ENCODE peak calls at places on chromosome 4, in four cellular contexts. One of them, this sample, is unnamed.

GRCh38 chr4:46844325-46844917 is 64.6 kb downstream of the COX7B2 start:
- DNase-seq in gastrocnemius medialis: no peak
- DNase-seq in uterus: no peak
- DNase-seq in mammary epithelial cell: peak; percentile 7
- DNase-seq in this sample: no peak

GRCh38 chr4:24775750-24776149 is 19.6 kb upstream of the SOD3 start:
- DNase-seq in gastrocnemius medialis: no peak
- DNase-seq in mammary epithelial cell: no peak
- DNase-seq in uterus: no peak
- DNase-seq in this sample: no peak

GRCh38 chr4:148053298-148054003 is 321.6 kb downstream of the ARHGAP10 start:
- DNase-seq in uterus: no peak
- DNase-seq in mammary epithelial cell: no peak
- DNase-seq in gastrocnemius medialis: peak; percentile 53
- DNase-seq in this sample: no peak

GRCh38 chr4:159227378-159227777 is 124.5 kb downstream of the RAPGEF2 start:
- DNase-seq in gastrocnemius medialis: no peak
- DNase-seq in uterus: no peak
- DNase-seq in mammary epithelial cell: peak; percentile 51
- DNase-seq in this sample: no peak

GRCh38 chr4:168453146-168453545 is 27.1 kb downstream of the DDX60L start:
- DNase-seq in uterus: no peak
- DNase-seq in mammary epithelial cell: no peak
- DNase-seq in gastrocnemius medialis: no peak
- DNase-seq in this sample: no peak

GRCh38 chr4:80446248-80446647 is 110.7 kb downstream of the CFAP299 start:
- DNase-seq in mammary epithelial cell: no peak
- DNase-seq in gastrocnemius medialis: no peak
- DNase-seq in uterus: no peak
- DNase-seq in this sample: no peak

GRCh38 chr4:169625886-169626285 is 5.5 kb downstream of the CLCN3 start:
- DNase-seq in uterus: no peak
- DNase-seq in gastrocnemius medialis: no peak
- DNase-seq in mammary epithelial cell: no peak
- DNase-seq in this sample: no peak

GRCh38 chr4:134935320-134935719 is 733.7 kb upstream of the PABPC4L start:
- DNase-seq in gastrocnemius medialis: no peak
- DNase-seq in mammary epithelial cell: no peak
- DNase-seq in uterus: no peak
- DNase-seq in this sample: no peak

GRCh38 chr4:105186701-105187158 is 40.1 kb downstream of the TET2 start:
- DNase-seq in uterus: no peak
- DNase-seq in gastrocnemius medialis: no peak
- DNase-seq in mammary epithelial cell: peak; percentile 58
- DNase-seq in this sample: no peak

GRCh38 chr4:70901607-70901983 is 574 bp upstream of the MOB1B start:
- DNase-seq in uterus: no peak
- DNase-seq in mammary epithelial cell: peak; percentile 2
- DNase-seq in gastrocnemius medialis: no peak
- DNase-seq in this sample: no peak

GRCh38 chr4:18292411-18292810 is 270.9 kb upstream of the LCORL start:
- DNase-seq in uterus: no peak
- DNase-seq in gastrocnemius medialis: no peak
- DNase-seq in mammary epithelial cell: no peak
- DNase-seq in this sample: no peak

GRCh38 chr4:123452585-123452984 is 56.0 kb downstream of the SPRY1 start:
- DNase-seq in gastrocnemius medialis: peak; percentile 45
- DNase-seq in mammary epithelial cell: peak; percentile 91
- DNase-seq in uterus: peak; percentile 40
- DNase-seq in this sample: no peak

GRCh38 chr4:48064349-48064748 is 47.8 kb downstream of the NIPAL1 start:
- DNase-seq in mammary epithelial cell: no peak
- DNase-seq in gastrocnemius medialis: no peak
- DNase-seq in uterus: no peak
- DNase-seq in this sample: no peak

GRCh38 chr4:1060646-1061371 is 49.4 kb downstream of the FGFRL1 start:
- DNase-seq in gastrocnemius medialis: no peak
- DNase-seq in mammary epithelial cell: no peak
- DNase-seq in uterus: no peak
- DNase-seq in this sample: no peak

GRCh38 chr4:156764145-156764544 is 207.5 kb downstream of the PDGFC start:
- DNase-seq in uterus: no peak
- DNase-seq in gastrocnemius medialis: no peak
- DNase-seq in mammary epithelial cell: peak; percentile 23
- DNase-seq in this sample: no peak

GRCh38 chr4:167021545-167022155 is 212.6 kb downstream of the SPOCK3 start:
- DNase-seq in gastrocnemius medialis: peak; percentile 12
- DNase-seq in uterus: peak; percentile 18
- DNase-seq in mammary epithelial cell: peak; percentile 52
- DNase-seq in this sample: peak; percentile 70

DNA sequence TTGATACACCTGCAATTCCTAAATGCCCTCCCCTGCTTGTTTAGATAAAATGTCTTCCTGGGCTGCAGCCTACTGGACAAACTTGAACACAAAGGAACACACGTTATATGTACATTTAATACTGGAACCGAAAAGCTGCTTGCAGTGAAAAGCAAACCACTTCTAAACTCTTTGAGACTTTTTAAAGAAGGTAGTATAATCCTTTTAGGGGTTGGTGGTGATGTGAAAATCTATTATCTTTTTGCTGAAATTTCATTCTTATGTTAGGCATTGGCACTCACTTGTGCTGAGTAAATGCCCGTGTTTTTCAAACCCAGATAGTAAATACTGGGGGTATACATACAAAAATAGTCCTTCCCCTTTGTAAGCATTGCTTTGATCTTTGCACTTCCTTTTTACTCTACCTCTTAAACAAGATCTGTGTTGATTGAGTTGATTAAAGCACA is 2.2 kb downstream of the NFKB1 start:
- DNase-seq in gastrocnemius medialis: no peak
- DNase-seq in uterus: no peak
- DNase-seq in mammary epithelial cell: no peak
- DNase-seq in this sample: no peak
- H3K4me1 ChIP-seq in gastrocnemius medialis: peaks cover 51% of the 10 kb centered on the region
- H3K4me1 ChIP-seq in uterus: no peaks in the 10 kb centered on the region
- H3K4me1 ChIP-seq in mammary epithelial cell: peaks cover 19% of the 10 kb centered on the region
- H3K4me1 ChIP-seq in this sample: peaks cover 54% of the 10 kb centered on the region

GRCh38 chr4:140255919-140256318 is 101.9 kb upstream of the MAML3 start:
- DNase-seq in gastrocnemius medialis: no peak
- DNase-seq in uterus: no peak
- DNase-seq in mammary epithelial cell: no peak
- DNase-seq in this sample: no peak
- H3K36me3 ChIP-seq in gastrocnemius medialis: no peaks in the 10 kb centered on the region
- H3K36me3 ChIP-seq in uterus: no peaks in the 10 kb centered on the region
- H3K36me3 ChIP-seq in mammary epithelial cell: no peaks in the 10 kb centered on the region
- H3K36me3 ChIP-seq in this sample: no peaks in the 10 kb centered on the region

GRCh38 chr4:153479118-153479517 is 13.0 kb downstream of the TMEM131L start:
- DNase-seq in uterus: no peak
- DNase-seq in gastrocnemius medialis: no peak
- DNase-seq in mammary epithelial cell: no peak
- DNase-seq in this sample: no peak
- H3K4me1 ChIP-seq in uterus: no peaks in the 10 kb centered on the region
- H3K4me1 ChIP-seq in gastrocnemius medialis: peaks cover 43% of the 10 kb centered on the region
- H3K4me1 ChIP-seq in mammary epithelial cell: peaks cover 16% of the 10 kb centered on the region
- H3K4me1 ChIP-seq in this sample: peaks cover 84% of the 10 kb centered on the region

GRCh38 chr4:2699534-2699933 is 56.6 kb downstream of the TNIP2 start:
- DNase-seq in uterus: no peak
- DNase-seq in gastrocnemius medialis: no peak
- DNase-seq in mammary epithelial cell: no peak
- DNase-seq in this sample: no peak
- H3K36me3 ChIP-seq in uterus: no peaks in the 10 kb centered on the region
- H3K36me3 ChIP-seq in gastrocnemius medialis: peaks cover 98% of the 10 kb centered on the region
- H3K36me3 ChIP-seq in mammary epithelial cell: peaks cover 29% of the 10 kb centered on the region
- H3K36me3 ChIP-seq in this sample: peaks cover 99% of the 10 kb centered on the region

DNA sequence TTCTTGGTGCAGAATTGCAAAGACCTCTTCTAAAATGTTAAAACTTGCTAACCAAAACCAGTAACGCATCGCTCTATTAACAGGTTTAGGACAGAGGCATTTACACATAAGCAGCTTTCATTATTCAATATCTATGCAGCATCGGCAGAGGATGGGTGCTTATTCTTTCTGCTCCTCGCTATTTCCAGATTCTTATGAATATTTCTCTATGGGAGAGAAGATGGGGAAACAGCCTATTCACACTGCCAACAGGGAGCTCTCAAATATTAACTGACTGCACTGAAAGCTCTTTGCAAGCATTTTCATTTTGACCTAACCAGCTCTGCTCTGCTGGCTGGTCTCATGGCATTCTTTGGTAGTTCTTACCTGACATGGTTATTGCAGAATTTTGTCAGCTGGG is 30.3 kb downstream of the ATP8A1 start:
- DNase-seq in uterus: no peak
- DNase-seq in gastrocnemius medialis: no peak
- DNase-seq in mammary epithelial cell: no peak
- DNase-seq in this sample: no peak
- H3K4me1 ChIP-seq in uterus: no peaks in the 10 kb centered on the region
- H3K4me1 ChIP-seq in gastrocnemius medialis: peaks cover 27% of the 10 kb centered on the region
- H3K4me1 ChIP-seq in mammary epithelial cell: no peaks in the 10 kb centered on the region
- H3K4me1 ChIP-seq in this sample: peaks cover 10% of the 10 kb centered on the region

GRCh38 chr4:102311407-102311806 is 33.9 kb downstream of the SLC39A8 start:
- DNase-seq in gastrocnemius medialis: no peak
- DNase-seq in mammary epithelial cell: no peak
- DNase-seq in uterus: no peak
- DNase-seq in this sample: no peak
- H3K36me3 ChIP-seq in gastrocnemius medialis: no peaks in the 10 kb centered on the region
- H3K36me3 ChIP-seq in mammary epithelial cell: no peaks in the 10 kb centered on the region
- H3K36me3 ChIP-seq in uterus: no peaks in the 10 kb centered on the region
- H3K36me3 ChIP-seq in this sample: no peaks in the 10 kb centered on the region

GRCh38 chr4:44629280-44629866 is 22.1 kb downstream of the YIPF7 start:
- DNase-seq in uterus: no peak
- DNase-seq in mammary epithelial cell: peak; percentile 49
- DNase-seq in gastrocnemius medialis: no peak
- DNase-seq in this sample: no peak

GRCh38 chr4:44623687-44624086 is 27.7 kb downstream of the YIPF7 start:
- DNase-seq in uterus: no peak
- DNase-seq in mammary epithelial cell: no peak
- DNase-seq in gastrocnemius medialis: no peak
- DNase-seq in this sample: no peak
- H3K4me1 ChIP-seq in uterus: no peaks in the 10 kb centered on the region
- H3K4me1 ChIP-seq in mammary epithelial cell: no peaks in the 10 kb centered on the region
- H3K4me1 ChIP-seq in gastrocnemius medialis: no peaks in the 10 kb centered on the region
- H3K4me1 ChIP-seq in this sample: no peaks in the 10 kb centered on the region

GRCh38 chr4:76022031-76022430 is 1.3 kb downstream of the CXCL10 start:
- DNase-seq in gastrocnemius medialis: no peak
- DNase-seq in uterus: no peak
- DNase-seq in mammary epithelial cell: no peak
- DNase-seq in this sample: no peak

GRCh38 chr4:76013540-76013939 is 6.2 kb upstream of the CXCL9 start:
- DNase-seq in uterus: no peak
- DNase-seq in mammary epithelial cell: no peak
- DNase-seq in gastrocnemius medialis: no peak
- DNase-seq in this sample: no peak

GRCh38 chr4:76016383-76016782 is 6.9 kb downstream of the CXCL10 start:
- DNase-seq in uterus: no peak
- DNase-seq in mammary epithelial cell: peak; percentile 80
- DNase-seq in gastrocnemius medialis: no peak
- DNase-seq in this sample: no peak

GRCh38 chr4:76012388-76012801 is 5.1 kb upstream of the CXCL9 start:
- DNase-seq in mammary epithelial cell: peak; percentile 17
- DNase-seq in gastrocnemius medialis: no peak
- DNase-seq in uterus: no peak
- DNase-seq in this sample: no peak

GRCh38 chr4:76017056-76017686 is 6.1 kb downstream of the CXCL10 start:
- DNase-seq in gastrocnemius medialis: no peak
- DNase-seq in uterus: no peak
- DNase-seq in mammary epithelial cell: peak; percentile 31
- DNase-seq in this sample: no peak
- H3K36me3 ChIP-seq in gastrocnemius medialis: no peaks in the 10 kb centered on the region
- H3K36me3 ChIP-seq in uterus: no peaks in the 10 kb centered on the region
- H3K36me3 ChIP-seq in mammary epithelial cell: no peaks in the 10 kb centered on the region
- H3K36me3 ChIP-seq in this sample: no peaks in the 10 kb centered on the region

GRCh38 chr4:85658766-85659439 is 184.0 kb downstream of the ARHGAP24 start:
- DNase-seq in gastrocnemius medialis: no peak
- DNase-seq in uterus: no peak
- DNase-seq in mammary epithelial cell: no peak
- DNase-seq in this sample: no peak
- H3K4me1 ChIP-seq in gastrocnemius medialis: no peaks in the 10 kb centered on the region
- H3K4me1 ChIP-seq in uterus: no peaks in the 10 kb centered on the region
- H3K4me1 ChIP-seq in mammary epithelial cell: no peaks in the 10 kb centered on the region
- H3K4me1 ChIP-seq in this sample: no peaks in the 10 kb centered on the region